ENCODE peak calls at places on chromosomes 11 and 22, in seven cellular contexts. O, R, Z, S, Y, T and K are unnamed samples.
A peak's percentile ranks its signal among the peaks of the same experiment; 100 is the strongest.

GRCh38 chr11:95322546-95322945 is 91.5 kb upstream of the SESN3 start:
- DNase-seq in O (no peak), R (no peak), Z (no peak), S (no peak), Y (no peak), T (no peak), K (no peak)

GRCh38 chr11:76806131-76806530 is 23.0 kb downstream of the TSKU start:
- DNase-seq in O (no peak), R (no peak), Z (no peak), S (no peak), Y (no peak), T (no peak), K (no peak)

GRCh38 chr22:18909556-18909955 is 3.4 kb downstream of the DGCR6 start:
- DNase-seq in O (no peak), R (no peak), Z (no peak), S (no peak), Y (peak; percentile 34), T (no peak), K (no peak)

GRCh38 chr22:43988116-43988817 is 33.0 kb downstream of the SAMM50 start:
- DNase-seq in O (no peak), R (no peak), Z (no peak), S (no peak), Y (no peak), T (no peak), K (no peak)

GRCh38 chr11:68997124-68997994 is 15.7 kb downstream of the MRGPRF start:
- DNase-seq in O (no peak), R (no peak), Z (no peak), S (peak; percentile 5), Y (no peak), T (no peak), K (no peak)

GRCh38 chr11:106466441-106467190 is 389.2 kb downstream of the AASDHPPT start:
- DNase-seq in O (peak; percentile 16), R (no peak), Z (no peak), S (no peak), Y (no peak), T (peak; percentile 18), K (no peak)

GRCh38 chr22:19806213-19807160 is 45.9 kb downstream of the TBX1 start:
- DNase-seq in O (peak; percentile 54), R (no peak), Z (peak; percentile 63), S (peak; percentile 92), Y (peak; percentile 92), T (peak; percentile 12), K (peak; percentile 12)

GRCh38 chr11:67629386-67630229 is at the start of gene NUDT8:
- DNase-seq in O (peak; percentile 93), R (peak; percentile 83), Z (peak; percentile 73), S (peak; percentile 90), Y (peak; percentile 90), T (peak; percentile 88), K (peak; percentile 84)

GRCh38 chr11:63608353-63609345 is 5.6 kb downstream of the PLAAT3 start:
- DNase-seq in O (no peak), R (no peak), Z (no peak), S (no peak), Y (no peak), T (no peak), K (no peak)

GRCh38 chr22:39312410-39312809 is 7.0 kb downstream of the RPL3 start:
- DNase-seq in O (no peak), R (no peak), Z (no peak), S (no peak), Y (peak; percentile 48), T (no peak), K (no peak)

GRCh38 chr11:78453140-78453935 is 35.7 kb upstream of the GAB2 start:
- DNase-seq in O (no peak), R (no peak), Z (no peak), S (no peak), Y (no peak), T (no peak), K (no peak)

GRCh38 chr11:5178046-5178837 is 22.2 kb downstream of the OR51V1 start:
- DNase-seq in O (no peak), R (no peak), Z (no peak), S (no peak), Y (no peak), T (no peak), K (no peak)

GRCh38 chr11:5605849-5606248 is 9.4 kb downstream of the TRIM6 start:
- DNase-seq in O (peak; percentile 5), R (no peak), Z (no peak), S (no peak), Y (no peak), T (no peak), K (no peak)

GRCh38 chr11:38503876-38504275 is 1905.8 kb upstream of the RAG2 start:
- DNase-seq in O (no peak), R (no peak), Z (no peak), S (no peak), Y (no peak), T (no peak), K (no peak)

GRCh38 chr11:118939412-118939915 is 13.7 kb upstream of the BCL9L start:
- DNase-seq in O (no peak), R (no peak), Z (no peak), S (no peak), Y (no peak), T (no peak), K (no peak)

GRCh38 chr11:87122852-87123251 is 85.1 kb downstream of the TMEM135 start:
- DNase-seq in O (no peak), R (no peak), Z (no peak), S (no peak), Y (no peak), T (no peak), K (no peak)

GRCh38 chr22:29737251-29738117 is 17.7 kb downstream of the CABP7 start:
- DNase-seq in O (no peak), R (no peak), Z (no peak), S (no peak), Y (no peak), T (no peak), K (peak; percentile 22)

GRCh38 chr11:73314121-73314948 is 6.3 kb downstream of the ARHGEF17 start:
- DNase-seq in O (peak; percentile 53), R (no peak), Z (no peak), S (peak; percentile 12), Y (no peak), T (no peak), K (peak; percentile 49)

GRCh38 chr22:25622011-25622410 is 57.5 kb downstream of the GRK3 start:
- DNase-seq in O (no peak), R (no peak), Z (no peak), S (no peak), Y (no peak), T (no peak), K (no peak)

GRCh38 chr11:102494216-102494615 is 36.3 kb downstream of the MMP7 start:
- DNase-seq in O (no peak), R (no peak), Z (peak; percentile 85), S (peak; percentile 46), Y (no peak), T (peak; percentile 43), K (no peak)

GRCh38 chr11:69489031-69489745 is 7.7 kb downstream of the LINC01488 start:
- DNase-seq in O (no peak), R (no peak), Z (no peak), S (no peak), Y (no peak), T (no peak), K (peak; percentile 63)

GRCh38 chr11:33654594-33654993 is 46.0 kb downstream of the C11orf91 start:
- DNase-seq in O (no peak), R (no peak), Z (no peak), S (no peak), Y (no peak), T (no peak), K (no peak)

GRCh38 chr11:90753546-90753945 is 530.7 kb upstream of the CHORDC1 start:
- DNase-seq in O (peak; percentile 7), R (no peak), Z (no peak), S (no peak), Y (no peak), T (no peak), K (no peak)

DNA sequence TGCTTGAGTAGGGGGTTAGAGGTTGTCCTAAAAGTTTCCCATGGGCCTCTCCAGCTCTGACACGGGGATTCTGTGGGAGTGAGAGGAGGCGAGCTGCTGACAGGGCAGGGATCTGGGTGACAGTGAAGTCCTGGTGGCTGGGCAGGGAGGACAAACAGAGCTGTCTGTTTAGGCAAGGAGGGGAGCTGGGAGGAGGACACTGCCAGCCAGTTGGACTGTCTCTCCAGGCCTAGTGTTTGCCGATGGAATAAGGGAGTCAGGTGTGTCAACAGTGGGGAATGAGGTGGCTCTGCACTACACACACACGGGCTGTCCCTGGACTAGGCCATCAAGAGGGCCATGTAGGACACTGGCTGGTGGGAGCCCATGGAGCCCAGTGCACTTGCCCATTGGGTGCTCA is 20.6 kb upstream of the SYT7 start:
- DNase-seq in O (no peak), R (no peak), Z (no peak), S (no peak), Y (no peak), T (peak; percentile 44), K (no peak)
- H3K27me3 ChIP-seq in O (no peaks in the 10 kb centered on the region), R (no peaks in the 10 kb centered on the region), Z (no peaks in the 10 kb centered on the region), S (no peaks in the 10 kb centered on the region), Y (no peaks in the 10 kb centered on the region), T (no peaks in the 10 kb centered on the region), K (no peaks in the 10 kb centered on the region)

GRCh38 chr22:49301398-49302149 is 526.1 kb downstream of the BRD1 start:
- DNase-seq in O (no peak), R (no peak), Z (no peak), S (no peak), Y (no peak), T (no peak), K (no peak)
- H3K9me3 ChIP-seq in O (no peaks in the 10 kb centered on the region), R (no peaks in the 10 kb centered on the region), Z (no peaks in the 10 kb centered on the region), S (no peaks in the 10 kb centered on the region), Y (no peaks in the 10 kb centered on the region), T (no peaks in the 10 kb centered on the region), K (no peaks in the 10 kb centered on the region)

GRCh38 chr22:22508274-22509176 is at the start of gene ZNF280B:
- DNase-seq in O (peak; percentile 95), R (peak; percentile 73), Z (peak; percentile 89), S (peak; percentile 79), Y (peak; percentile 79), T (peak; percentile 77), K (peak; percentile 46)

GRCh38 chr22:22507743-22508273 is 734 bp downstream of the ZNF280B start:
- DNase-seq in O (peak; percentile 15), R (no peak), Z (peak; percentile 24), S (no peak), Y (no peak), T (no peak), K (no peak)

DNA sequence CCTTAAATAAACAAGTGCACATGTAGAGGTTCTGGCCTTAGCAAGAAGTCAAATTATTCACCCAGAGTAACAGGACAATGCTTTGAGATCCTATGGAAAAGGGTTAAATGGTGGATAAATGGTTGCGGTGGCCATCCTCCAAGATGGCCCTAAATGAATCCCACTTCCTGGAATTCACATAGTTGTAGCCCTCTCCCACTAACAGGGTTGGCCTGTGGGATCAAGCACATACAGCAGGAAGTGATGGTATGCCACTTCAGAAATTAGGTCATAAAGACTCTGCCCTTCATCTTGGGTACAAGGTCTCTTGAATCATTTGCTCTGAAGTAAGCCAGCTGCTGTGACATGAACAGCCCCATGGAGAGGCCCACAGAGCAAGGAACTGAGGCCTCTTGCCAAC is 1.8 kb downstream of the ZNF280B start:
- DNase-seq in O (no peak), R (no peak), Z (no peak), S (no peak), Y (no peak), T (no peak), K (no peak)
- H3K27me3 ChIP-seq in O (peaks cover 2% of the 10 kb centered on the region), R (no peaks in the 10 kb centered on the region), Z (peaks cover 2% of the 10 kb centered on the region), S (peaks cover 7% of the 10 kb centered on the region), Y (no peaks in the 10 kb centered on the region), T (no peaks in the 10 kb centered on the region), K (peaks cover 29% of the 10 kb centered on the region)

DNA sequence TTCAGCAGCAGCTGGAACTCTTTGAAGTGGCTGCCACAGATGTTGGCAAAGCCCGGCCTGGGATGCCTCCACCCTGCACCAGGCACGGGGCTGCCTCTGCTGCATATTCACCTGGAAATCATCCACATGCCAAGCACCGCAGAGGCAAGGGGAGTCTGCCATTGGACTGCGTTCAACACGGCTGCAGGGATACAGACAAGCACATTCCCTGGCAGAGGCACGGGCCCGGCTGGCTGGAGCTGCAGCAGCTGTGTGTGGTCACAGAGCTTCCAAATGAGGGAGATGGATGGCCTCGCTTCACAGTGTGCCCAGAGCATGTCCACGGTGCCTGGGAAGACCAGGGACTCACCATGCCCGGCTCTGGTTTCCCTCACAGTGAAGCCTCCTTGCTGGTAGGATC is 1378.9 kb downstream of the TBC1D22A start:
- DNase-seq in O (no peak), R (no peak), Z (no peak), S (no peak), Y (no peak), T (no peak), K (no peak)
- H3K9me3 ChIP-seq in O (no peaks in the 10 kb centered on the region), R (no peaks in the 10 kb centered on the region), Z (peaks cover 15% of the 10 kb centered on the region), S (no peaks in the 10 kb centered on the region), Y (no peaks in the 10 kb centered on the region), T (no peaks in the 10 kb centered on the region), K (no peaks in the 10 kb centered on the region)